ENCODE peak calls at places on chromosomes 7 and 10, in seven cellular contexts. X is heart left ventricle, T is prostate gland, J is BE2C, I is right atrium auricular region, V is PC-3, B is HCT116. R is an unnamed sample.

GRCh38 chr7:41027428-41028115 is 675.3 kb downstream of the INHBA start:
- DNase-seq in T (no peak), J (no peak), B (no peak), X (no peak), I (no peak), V (peak; percentile 88), R (no peak)

GRCh38 chr10:124425227-124425962 is 6.7 kb upstream of the OAT start:
- DNase-seq in X (no peak), V (no peak), I (no peak), B (no peak), T (no peak), J (no peak), R (no peak)

GRCh38 chr10:62116896-62117295 is 151.7 kb downstream of the RTKN2 start:
- DNase-seq in V (peak; percentile 98), J (no peak), B (no peak), X (no peak), T (no peak), I (no peak), R (no peak)

GRCh38 chr7:6578114-6579084 is 1.1 kb downstream of the ZDHHC4 start:
- DNase-seq in V (peak; percentile 4), B (no peak), T (no peak), J (no peak), I (no peak), X (no peak), R (no peak)

GRCh38 chr7:129832282-129832681 is 120.5 kb downstream of the UBE2H start:
- DNase-seq in I (no peak), X (no peak), T (peak; percentile 49), V (no peak), J (no peak), B (no peak), R (no peak)

GRCh38 chr10:27355918-27356573 is 115.4 kb upstream of the ACBD5 start:
- DNase-seq in X (no peak), I (no peak), J (no peak), T (no peak), B (no peak), V (no peak), R (no peak)

GRCh38 chr10:10133271-10133670 is 884.4 kb upstream of the CELF2 start:
- DNase-seq in V (no peak), X (no peak), J (no peak), I (no peak), T (no peak), B (no peak), R (no peak)

GRCh38 chr10:71719464-71720303 is at the start of gene C10orf105:
- DNase-seq in I (no peak), B (no peak), V (no peak), T (no peak), X (no peak), J (no peak), R (no peak)

GRCh38 chr10:17713133-17713532 is 38.9 kb upstream of the TMEM236 start:
- DNase-seq in V (no peak), T (no peak), X (no peak), B (no peak), I (no peak), J (peak; percentile 68), R (no peak)

GRCh38 chr7:47382200-47382599 is 199.7 kb downstream of the TNS3 start:
- DNase-seq in I (no peak), B (no peak), J (no peak), T (no peak), X (no peak), V (no peak), R (no peak)

GRCh38 chr7:68792351-68792750 is 805.9 kb upstream of the AUTS2 start:
- DNase-seq in X (no peak), V (no peak), I (no peak), J (no peak), B (no peak), T (no peak), R (no peak)

GRCh38 chr7:142654398-142654797 is 94.9 kb upstream of the PRSS1 start:
- DNase-seq in V (peak; percentile 47), J (no peak), X (no peak), B (no peak), T (no peak), I (no peak), R (no peak)
- TF ChIP-seq CTCF in V (peak; percentile 56), J (no peak), X (no peak), B (peak; percentile 27), T (no peak), I (no peak), R (peak; percentile 13)

DNA sequence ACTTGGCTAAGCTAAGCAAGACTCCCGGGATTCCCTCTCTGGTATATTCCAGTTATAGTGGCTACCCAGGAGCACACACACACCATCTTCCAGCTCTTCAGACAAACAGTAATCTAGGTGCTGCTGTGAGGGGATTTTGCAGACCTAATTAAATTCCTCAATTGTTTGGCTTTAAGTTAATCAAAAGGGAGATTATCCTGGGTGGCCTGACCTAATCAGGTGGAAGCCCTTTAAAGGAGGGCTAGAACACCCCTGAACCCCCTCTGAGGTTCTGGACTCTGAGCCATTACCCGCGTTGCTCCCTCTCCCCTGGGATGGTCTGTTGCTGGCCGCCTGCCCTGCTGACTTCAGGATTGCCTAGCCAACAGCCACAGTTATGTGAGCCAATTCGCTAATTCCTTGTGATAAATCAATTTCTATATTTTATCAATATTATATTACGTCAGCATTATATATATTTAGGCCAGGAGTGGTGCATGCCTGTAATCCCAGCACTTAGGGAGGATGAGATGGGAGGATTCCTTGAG is 6.4 kb downstream of the SFXN2 start:
- DNase-seq in T (no peak), J (no peak), V (no peak), B (no peak), X (no peak), I (no peak), R (peak; percentile 51)
- H3K4me1 ChIP-seq in T (no peaks in the 10 kb centered on the region), J (peaks cover 10% of the 10 kb centered on the region), V (no peaks in the 10 kb centered on the region), B (peaks cover 4% of the 10 kb centered on the region), X (peaks cover 12% of the 10 kb centered on the region), I (no peaks in the 10 kb centered on the region), R (peaks cover 22% of the 10 kb centered on the region)

DNA sequence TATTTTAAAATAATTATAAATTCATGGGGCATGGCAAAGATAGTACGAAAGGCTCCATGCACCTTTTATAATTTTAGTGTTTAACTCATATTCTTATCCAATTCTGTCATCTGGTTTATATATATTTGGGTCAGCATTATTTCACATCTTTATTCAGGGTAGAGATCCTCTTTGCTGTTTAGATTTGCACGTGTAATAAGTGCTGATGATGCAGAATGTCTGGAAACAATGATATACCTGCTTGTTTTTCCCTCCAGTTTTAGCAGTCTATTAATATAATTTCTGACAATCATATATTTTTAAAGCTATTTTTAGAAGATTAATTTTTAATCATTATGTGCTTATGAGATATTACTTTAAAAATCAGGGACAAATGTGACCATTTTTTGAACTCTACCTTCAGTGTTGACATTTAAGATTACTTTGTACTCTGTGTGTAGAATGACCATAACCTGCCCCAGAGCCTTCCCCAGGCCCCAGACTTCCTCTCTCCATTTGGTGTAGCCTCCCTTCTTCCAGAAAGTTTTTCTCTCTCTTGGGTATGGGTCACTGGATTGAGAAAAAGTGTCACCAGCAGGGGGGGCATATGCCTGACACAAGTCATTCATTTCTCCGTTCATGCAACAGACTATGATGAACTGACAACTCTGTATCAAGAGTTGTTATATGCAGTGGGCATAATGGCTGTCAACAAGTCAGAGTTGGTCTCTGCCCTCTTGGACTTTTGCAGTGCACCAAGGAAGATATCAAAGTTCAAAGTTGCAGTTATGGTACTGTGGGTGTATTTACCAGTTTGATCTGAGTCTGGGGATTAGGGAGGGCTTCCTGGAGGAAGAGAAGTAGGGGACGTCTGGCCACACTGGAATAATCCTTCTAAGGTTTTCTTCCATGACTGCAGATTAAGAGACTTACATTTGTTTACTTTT is 192.6 kb upstream of the CCDC6 start:
- DNase-seq in B (peak; percentile 38), T (no peak), X (no peak), I (no peak), J (peak; percentile 60), V (peak; percentile 62), R (no peak)
- TF ChIP-seq CTCF in B (peak; percentile 42), T (no peak), X (no peak), I (no peak), J (peak; percentile 63), V (peak; percentile 92), R (no peak)

DNA sequence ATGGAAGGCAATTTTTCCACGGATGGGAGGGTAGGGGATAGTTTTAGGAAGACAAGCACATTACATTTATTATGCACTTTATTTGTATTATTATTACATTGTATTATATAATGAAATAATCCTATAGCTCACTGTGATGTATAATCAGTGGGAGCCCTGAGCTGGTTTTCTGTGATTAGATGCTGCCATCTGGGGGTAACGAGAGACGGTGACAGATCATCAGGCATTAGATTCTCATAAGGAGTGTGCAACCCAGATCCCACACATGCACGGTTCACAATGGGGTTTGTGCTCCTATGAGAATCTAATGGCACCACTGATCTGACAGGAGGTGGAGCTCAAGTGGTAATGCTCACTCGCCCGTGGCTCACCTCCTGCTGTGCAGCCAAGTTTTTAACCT is 103.9 kb upstream of the STK17A start:
- DNase-seq in X (no peak), V (peak; percentile 31), J (no peak), T (no peak), B (no peak), I (no peak), R (no peak)
- H3K4me1 ChIP-seq in X (no peaks in the 10 kb centered on the region), V (peaks cover 24% of the 10 kb centered on the region), J (no peaks in the 10 kb centered on the region), T (no peaks in the 10 kb centered on the region), B (no peaks in the 10 kb centered on the region), I (no peaks in the 10 kb centered on the region), R (peaks cover under 1% of the 10 kb centered on the region)

DNA sequence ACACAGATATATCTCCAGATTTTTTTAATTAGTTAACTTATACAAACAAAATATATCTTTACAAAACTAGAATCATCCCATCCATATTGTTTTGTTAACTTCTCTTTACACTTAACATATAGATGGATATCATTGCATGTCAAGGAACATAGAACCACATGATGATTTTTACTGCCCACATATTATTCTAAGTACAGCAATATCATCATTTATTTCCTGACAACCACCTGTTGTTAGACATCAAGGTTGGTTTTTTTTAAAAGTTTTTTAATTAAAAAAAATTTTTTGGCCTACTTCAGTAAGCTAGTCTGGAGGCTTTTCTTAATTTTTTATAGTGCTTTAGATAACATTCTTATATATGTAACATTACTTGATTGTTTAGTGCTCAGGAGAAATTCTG is 38.9 kb upstream of the BAMBI start:
- DNase-seq in I (no peak), X (no peak), T (no peak), J (no peak), B (no peak), V (no peak), R (no peak)
- TF ChIP-seq CTCF in I (no peak), X (no peak), T (no peak), J (no peak), B (no peak), V (no peak), R (no peak)

GRCh38 chr7:138244606-138245005 is 168.3 kb downstream of the AKR1D1 start:
- DNase-seq in T (no peak), I (no peak), B (no peak), J (no peak), V (no peak), X (no peak), R (no peak)
- H3K4me1 ChIP-seq in T (no peaks in the 10 kb centered on the region), I (no peaks in the 10 kb centered on the region), B (no peaks in the 10 kb centered on the region), J (peaks cover 11% of the 10 kb centered on the region), V (no peaks in the 10 kb centered on the region), X (no peaks in the 10 kb centered on the region), R (no peaks in the 10 kb centered on the region)